ENCODE peak calls at places on chromosomes 4 and X, in five cellular contexts. Z is HL-60, H is AG09319, T is RWPE1, Q is bronchial epithelial cell. G is an unnamed sample.

GRCh38 chrX:65407157-65407626 is 127.4 kb downstream of the LAS1L start:
- DNase-seq in Z (no peak), H (no peak), T (no peak), Q (no peak), G (no peak)

GRCh38 chr4:168993724-168994510 is 16.1 kb downstream of the CBR4 start:
- DNase-seq in Z (peak), H (no peak), T (no peak), Q (no peak), G (no peak)

GRCh38 chr4:26866781-26867180 is 6.1 kb downstream of the STIM2 start:
- DNase-seq in Z (no peak), H (no peak), T (no peak), Q (no peak), G (no peak)

GRCh38 chrX:45351478-45351877 is 150.8 kb upstream of the DIPK2B start:
- DNase-seq in Z (no peak), H (no peak), T (peak), Q (peak), G (no peak)

GRCh38 chrX:38987135-38987780 is 186.0 kb downstream of the MID1IP1 start:
- DNase-seq in Z (peak), H (no peak), T (no peak), Q (no peak), G (no peak)

GRCh38 chr4:68905598-68906237 is 45.9 kb downstream of the UGT2A3 start:
- DNase-seq in Z (no peak), H (no peak), T (no peak), Q (peak), G (no peak)

GRCh38 chr4:8917321-8917811 is 45.7 kb upstream of the HMX1 start:
- DNase-seq in Z (no peak), H (no peak), T (no peak), Q (no peak), G (peak)

GRCh38 chr4:18022572-18023039 is 1.1 kb upstream of the LCORL start:
- DNase-seq in Z (no peak), H (no peak), T (no peak), Q (no peak), G (no peak)

GRCh38 chr4:61555789-61556188 is 355.7 kb downstream of the ADGRL3 start:
- DNase-seq in Z (no peak), H (no peak), T (no peak), Q (peak), G (no peak)

GRCh38 chr4:175470141-175470540 is 341.9 kb downstream of the GPM6A start:
- DNase-seq in Z (no peak), H (no peak), T (no peak), Q (no peak), G (no peak)

GRCh38 chrX:100687546-100687945 is 43.5 kb downstream of the SRPX2 start:
- DNase-seq in Z (no peak), H (no peak), T (no peak), Q (no peak), G (no peak)

GRCh38 chr4:15084780-15085179 is 82.5 kb downstream of the CPEB2 start:
- DNase-seq in Z (no peak), H (no peak), T (no peak), Q (peak), G (no peak)

GRCh38 chr4:8913858-8914460 is 42.3 kb upstream of the HMX1 start:
- DNase-seq in Z (no peak), H (no peak), T (no peak), Q (no peak), G (no peak)

GRCh38 chrX:19649227-19650009 is 134.1 kb upstream of the MAP3K15 start:
- DNase-seq in Z (no peak), H (peak), T (no peak), Q (peak), G (no peak)

GRCh38 chr4:113434247-113434587 is 327.3 kb downstream of the CAMK2D start:
- DNase-seq in Z (no peak), H (no peak), T (no peak), Q (peak), G (no peak)

GRCh38 chr4:52877694-52878093 is 15.6 kb downstream of the RASL11B start:
- DNase-seq in Z (no peak), H (no peak), T (no peak), Q (no peak), G (no peak)

GRCh38 chr4:10184051-10184450 is 67.5 kb upstream of the WDR1 start:
- DNase-seq in Z (no peak), H (no peak), T (no peak), Q (no peak), G (no peak)

GRCh38 chr4:48137766-48138349 is 3.8 kb upstream of the TXK start:
- DNase-seq in Z (no peak), H (no peak), T (no peak), Q (no peak), G (no peak)

GRCh38 chr4:137545461-137545861 is 13.2 kb upstream of the PCDH18 start:
- DNase-seq in Z (no peak), H (no peak), T (no peak), Q (no peak), G (no peak)

GRCh38 chr4:167775374-167775773 is 317.0 kb upstream of the ANXA10 start:
- DNase-seq in Z (no peak), H (no peak), T (peak), Q (peak), G (no peak)

GRCh38 chr4:101621120-101621519 is 169.4 kb upstream of the BANK1 start:
- DNase-seq in Z (no peak), H (no peak), T (no peak), Q (no peak), G (no peak)

GRCh38 chr4:162957521-162958143 is 209.1 kb downstream of the NAF1 start:
- DNase-seq in Z (no peak), H (no peak), T (no peak), Q (no peak), G (no peak)

DNA sequence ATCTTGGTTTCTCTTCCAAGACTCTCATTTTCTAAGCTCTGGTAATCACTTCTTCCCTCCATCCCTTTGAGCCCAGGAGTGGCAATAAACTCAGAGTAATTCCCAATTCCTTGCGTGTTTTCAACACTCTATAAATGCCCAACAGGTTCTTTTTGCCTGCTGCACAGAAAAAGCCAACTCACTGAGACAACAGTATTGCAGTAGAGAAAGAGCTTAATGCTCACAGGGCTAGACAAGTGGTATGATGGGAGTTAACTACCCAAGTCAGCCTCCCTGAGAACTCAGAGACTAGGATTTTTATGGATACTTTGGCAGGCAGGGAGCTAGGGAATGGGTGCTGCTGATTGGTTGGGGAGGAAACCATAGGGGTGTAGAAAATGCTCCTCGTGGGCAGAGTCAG is 103.4 kb downstream of the MTNR1A start:
- DNase-seq in Z (no peak), H (no peak), T (no peak), Q (no peak), G (no peak)
- TF ChIP-seq CTCF in Z (no peak), H (no peak), T (no peak), Q (no peak), G (no peak)

GRCh38 chrX:87583679-87584078 is 66.1 kb downstream of the KLHL4 start:
- DNase-seq in Z (peak), H (no peak), T (no peak), Q (no peak), G (no peak)
- TF ChIP-seq CTCF in Z (no peak), H (peak), T (no peak), Q (peak), G (peak)

GRCh38 chrX:40543661-40544328 is 37.0 kb upstream of the ATP6AP2 start:
- DNase-seq in Z (no peak), H (no peak), T (no peak), Q (peak), G (peak)

GRCh38 chrX:40542208-40542607 is 38.6 kb upstream of the ATP6AP2 start:
- DNase-seq in Z (no peak), H (no peak), T (no peak), Q (no peak), G (no peak)

GRCh38 chrX:40546870-40547269 is 33.9 kb upstream of the ATP6AP2 start:
- DNase-seq in Z (no peak), H (no peak), T (no peak), Q (no peak), G (no peak)

GRCh38 chrX:40542972-40543371 is 37.8 kb upstream of the ATP6AP2 start:
- DNase-seq in Z (no peak), H (no peak), T (no peak), Q (no peak), G (no peak)

DNA sequence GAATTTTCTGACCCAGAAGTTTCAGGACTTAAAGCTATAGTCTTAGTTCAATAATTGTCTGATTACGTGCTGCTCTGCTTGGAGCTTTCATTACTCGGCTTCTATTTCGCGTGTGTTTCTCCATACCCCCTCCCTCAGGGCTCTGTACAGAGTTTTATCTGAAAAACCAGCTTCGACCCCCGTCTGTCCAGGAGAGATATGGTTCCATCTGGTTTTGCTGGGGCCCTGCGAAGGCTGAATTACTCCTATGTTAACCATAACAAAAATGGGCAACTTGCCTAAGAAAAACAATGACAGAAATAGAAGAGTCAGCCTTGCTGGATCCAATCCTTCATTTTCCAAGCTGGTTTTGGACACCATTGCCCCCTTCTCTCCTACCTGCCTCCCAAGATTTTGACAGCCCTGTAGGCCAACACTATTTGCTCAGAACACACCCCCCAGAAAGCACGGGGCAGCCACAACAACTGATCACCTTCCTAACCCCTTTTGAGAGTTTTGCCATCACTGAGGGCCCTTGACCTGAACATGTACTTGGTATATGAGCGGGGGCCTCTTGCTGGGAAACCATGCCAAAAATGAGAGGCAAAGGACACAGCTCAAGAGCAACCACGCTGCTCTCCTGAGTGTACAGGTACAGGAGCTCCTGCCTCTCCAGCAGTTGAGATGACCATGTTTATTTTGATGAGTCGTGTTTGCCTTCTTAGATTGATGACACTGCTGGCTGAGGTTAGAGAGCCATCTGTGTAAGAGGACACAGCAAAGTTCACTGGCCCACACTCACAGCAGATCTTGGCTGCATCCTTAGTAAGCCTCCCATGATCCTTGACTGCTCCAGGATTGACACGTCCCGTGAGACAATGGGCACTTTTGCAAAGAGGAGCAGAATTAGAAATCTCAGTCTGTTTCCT is 36.2 kb upstream of the ATP6AP2 start:
- DNase-seq in Z (no peak), H (no peak), T (no peak), Q (peak), G (no peak)
- TF ChIP-seq CTCF in Z (no peak), H (no peak), T (no peak), Q (no peak), G (no peak)

GRCh38 chr4:118676128-118676527 is 9.1 kb upstream of the METTL14 start:
- DNase-seq in Z (no peak), H (no peak), T (no peak), Q (no peak), G (no peak)
- TF ChIP-seq CTCF in Z (no peak), H (peak), T (no peak), Q (no peak), G (no peak)

GRCh38 chr4:139222215-139222614 is 45.2 kb upstream of the ELF2 start:
- DNase-seq in Z (no peak), H (no peak), T (no peak), Q (no peak), G (no peak)

GRCh38 chr4:139229534-139230039 is 50.4 kb downstream of the MGARP start:
- DNase-seq in Z (peak), H (no peak), T (peak), Q (peak), G (peak)

GRCh38 chr4:139223682-139224317 is 46.8 kb upstream of the ELF2 start:
- DNase-seq in Z (peak), H (no peak), T (no peak), Q (peak), G (no peak)

GRCh38 chr4:139232751-139233150 is 47.3 kb downstream of the MGARP start:
- DNase-seq in Z (no peak), H (no peak), T (no peak), Q (no peak), G (no peak)

DNA sequence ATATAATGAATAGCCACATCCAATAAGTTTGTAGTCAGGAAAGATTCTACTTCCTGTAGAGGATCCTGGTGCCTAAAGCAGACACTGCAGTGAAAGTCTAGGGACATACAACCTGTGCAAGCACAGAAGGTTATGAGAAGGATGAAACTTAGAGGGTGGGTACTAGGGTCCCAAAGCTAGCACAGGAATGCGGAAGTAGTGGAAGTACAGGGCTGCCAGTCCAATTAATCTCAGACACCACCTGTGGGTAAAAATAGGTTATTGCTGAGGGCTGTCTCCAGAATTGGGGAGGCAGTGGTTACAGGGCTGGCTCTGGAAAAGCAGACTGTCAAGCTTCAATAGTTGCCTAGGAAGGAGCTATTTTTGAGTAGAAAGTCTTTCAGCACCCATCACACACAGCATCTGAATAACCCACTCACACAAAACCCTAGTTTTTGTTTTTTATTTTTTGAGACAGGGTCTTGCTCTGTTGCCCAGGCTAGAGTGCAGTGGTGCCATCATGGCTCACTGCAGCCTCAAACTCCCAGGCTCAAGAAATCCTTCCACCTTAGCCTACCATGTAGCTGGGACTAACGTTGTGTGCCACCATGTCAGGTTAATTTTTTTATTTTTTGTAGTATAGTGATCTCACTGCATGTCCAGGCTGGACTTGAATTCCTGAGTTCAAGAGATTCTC is 50.8 kb upstream of the ELF2 start:
- DNase-seq in Z (peak), H (no peak), T (no peak), Q (no peak), G (peak)
- TF ChIP-seq CTCF in Z (peak), H (peak), T (no peak), Q (peak), G (peak)

GRCh38 chrX:106037835-106038473 is 573 bp downstream of the SERPINA7 start:
- DNase-seq in Z (no peak), H (no peak), T (no peak), Q (no peak), G (no peak)

GRCh38 chrX:106039920-106040319 is 1.4 kb upstream of the SERPINA7 start:
- DNase-seq in Z (no peak), H (no peak), T (peak), Q (peak), G (no peak)

GRCh38 chrX:106036716-106037115 is 1.8 kb downstream of the SERPINA7 start:
- DNase-seq in Z (no peak), H (no peak), T (no peak), Q (no peak), G (no peak)

GRCh38 chrX:106038625-106039024 is at the start of gene SERPINA7:
- DNase-seq in Z (no peak), H (no peak), T (no peak), Q (no peak), G (no peak)

GRCh38 chrX:106035064-106035463 is 3.5 kb downstream of the SERPINA7 start:
- DNase-seq in Z (no peak), H (no peak), T (no peak), Q (no peak), G (no peak)
- TF ChIP-seq CTCF in Z (no peak), H (no peak), T (no peak), Q (peak), G (peak)

GRCh38 chrX:131764224-131764623 is 220.3 kb downstream of the OR13H1 start:
- DNase-seq in Z (no peak), H (no peak), T (no peak), Q (no peak), G (no peak)

GRCh38 chrX:131763674-131764073 is 219.8 kb downstream of the OR13H1 start:
- DNase-seq in Z (peak), H (peak), T (no peak), Q (no peak), G (peak)

GRCh38 chrX:131762802-131763234 is 218.9 kb downstream of the OR13H1 start:
- DNase-seq in Z (peak), H (no peak), T (no peak), Q (no peak), G (no peak)
- TF ChIP-seq CTCF in Z (no peak), H (peak), T (no peak), Q (no peak), G (peak)